ENCODE peak calls at places on chromosomes 13 and 19, in four cellular contexts. Z is suprapubic skin, E is SK-N-SH, M is tibial nerve. D is an unnamed sample.

GRCh38 chr13:91564422-91564821 is 166.0 kb downstream of the GPC5 start:
- DNase-seq in M (no peak), Z (no peak), E (peak; percentile 28), D (no peak)

GRCh38 chr13:83377486-83377885 is 504.8 kb downstream of the SLITRK1 start:
- DNase-seq in M (no peak), Z (no peak), E (no peak), D (no peak)

GRCh38 chr13:39297664-39298171 is 259.5 kb downstream of the NHLRC3 start:
- DNase-seq in E (no peak), Z (no peak), M (no peak), D (no peak)

GRCh38 chr19:15506074-15506565 is 2.2 kb upstream of the CYP4F22 start:
- DNase-seq in Z (no peak), E (no peak), M (no peak), D (no peak)

GRCh38 chr13:74040200-74040599 is 94.0 kb downstream of the KLF12 start:
- DNase-seq in M (peak; percentile 25), Z (no peak), E (peak; percentile 55), D (no peak)

GRCh38 chr19:6220385-6221191 is 59.2 kb downstream of the MLLT1 start:
- DNase-seq in E (no peak), M (peak; percentile 51), Z (peak; percentile 89), D (no peak)

GRCh38 chr19:17883627-17884413 is 12.1 kb downstream of the SLC5A5 start:
- DNase-seq in Z (no peak), M (no peak), E (peak; percentile 77), D (no peak)

GRCh38 chr19:40005670-40006272 is 8.9 kb downstream of the ZNF546 start:
- DNase-seq in M (no peak), E (no peak), Z (no peak), D (no peak)

GRCh38 chr19:15374796-15375440 is 4.7 kb downstream of the AKAP8 start:
- DNase-seq in M (no peak), E (peak; percentile 43), Z (no peak), D (no peak)

GRCh38 chr19:38917921-38918491 is 6.0 kb upstream of the CCER2 start:
- DNase-seq in E (peak; percentile 65), Z (no peak), M (no peak), D (no peak)

GRCh38 chr19:47210689-47211316 is 20.2 kb downstream of the BBC3 start:
- DNase-seq in E (peak; percentile 74), Z (peak; percentile 93), M (peak; percentile 85), D (peak; percentile 93)

GRCh38 chr19:41599175-41599966 is 23.4 kb downstream of the CEACAM21 start:
- DNase-seq in M (no peak), Z (no peak), E (no peak), D (no peak)

GRCh38 chr13:103859952-103860351 is 793.7 kb upstream of the SLC10A2 start:
- DNase-seq in M (no peak), Z (no peak), E (no peak), D (no peak)

GRCh38 chr19:5801796-5802616 is 2.9 kb upstream of the NRTN start:
- DNase-seq in M (no peak), Z (no peak), E (peak; percentile 66), D (no peak)

GRCh38 chr13:48265217-48265815 is 32.3 kb downstream of the ITM2B start:
- DNase-seq in Z (no peak), E (no peak), M (no peak), D (no peak)

GRCh38 chr13:33611016-33611805 is 206.7 kb upstream of the RFC3 start:
- DNase-seq in M (peak; percentile 35), E (no peak), Z (no peak), D (peak; percentile 80)

GRCh38 chr13:87287721-87288120 is 383.4 kb upstream of the SLITRK5 start:
- DNase-seq in M (no peak), E (no peak), Z (no peak), D (no peak)

GRCh38 chr19:1482361-1483066 is 3.5 kb upstream of the C19orf25 start:
- DNase-seq in Z (no peak), M (no peak), E (peak; percentile 51), D (no peak)

GRCh38 chr13:30148171-30148754 is 159.1 kb downstream of the KATNAL1 start:
- DNase-seq in E (no peak), M (no peak), Z (no peak), D (no peak)

GRCh38 chr13:23715762-23716235 is 145.6 kb downstream of the TNFRSF19 start:
- DNase-seq in E (no peak), M (no peak), Z (no peak), D (no peak)

GRCh38 chr19:4713384-4713951 is 10.2 kb downstream of the DPP9 start:
- DNase-seq in M (peak; percentile 76), E (peak; percentile 43), Z (peak; percentile 93), D (peak; percentile 90)

GRCh38 chr19:44024900-44025216 is 321 bp upstream of the ZNF222 start:
- DNase-seq in E (no peak), Z (no peak), M (no peak), D (no peak)

GRCh38 chr19:2618611-2619010 is 83.9 kb downstream of the GNG7 start:
- DNase-seq in E (no peak), M (no peak), Z (no peak), D (peak; percentile 83)

GRCh38 chr19:40403262-40403984 is 9.8 kb downstream of the PRX start:
- DNase-seq in Z (peak; percentile 96), E (peak; percentile 98), M (peak; percentile 82), D (peak; percentile 95)

GRCh38 chr13:60662595-60662994 is 265.6 kb downstream of the TDRD3 start:
- DNase-seq in E (no peak), M (no peak), Z (no peak), D (no peak)

GRCh38 chr13:107441279-107441678 is 774.1 kb downstream of the LIG4 start:
- DNase-seq in Z (no peak), E (no peak), M (no peak), D (no peak)

GRCh38 chr19:51566489-51567100 is 4.5 kb upstream of the ZNF175 start:
- DNase-seq in Z (no peak), M (no peak), E (no peak), D (no peak)

GRCh38 chr19:51692065-51692915 is 840 bp upstream of the SPACA6 start:
- DNase-seq in Z (peak; percentile 64), M (no peak), E (peak; percentile 24), D (no peak)

GRCh38 chr19:55536951-55537740 is at the start of gene SBK2:
- DNase-seq in M (no peak), E (peak; percentile 95), Z (no peak), D (no peak)

GRCh38 chr19:34639491-34640085 is 37.4 kb downstream of the SCGB2B2 start:
- DNase-seq in E (peak; percentile 43), Z (no peak), M (no peak), D (no peak)

GRCh38 chr19:3250675-3251074 is 26.2 kb downstream of the CELF5 start:
- DNase-seq in M (no peak), Z (no peak), E (peak; percentile 62), D (no peak)

GRCh38 chr19:13848811-13849241 is 28.1 kb upstream of the NANOS3 start:
- DNase-seq in E (no peak), Z (no peak), M (no peak), D (no peak)

GRCh38 chr19:21335721-21336120 is 6.5 kb upstream of the ZNF708 start:
- DNase-seq in Z (no peak), E (no peak), M (no peak), D (no peak)
- H3K9me3 ChIP-seq in Z (peaks cover 12% of the 10 kb centered on the region), E (no peaks in the 10 kb centered on the region), M (peaks cover 51% of the 10 kb centered on the region), D (peaks cover 32% of the 10 kb centered on the region)

DNA sequence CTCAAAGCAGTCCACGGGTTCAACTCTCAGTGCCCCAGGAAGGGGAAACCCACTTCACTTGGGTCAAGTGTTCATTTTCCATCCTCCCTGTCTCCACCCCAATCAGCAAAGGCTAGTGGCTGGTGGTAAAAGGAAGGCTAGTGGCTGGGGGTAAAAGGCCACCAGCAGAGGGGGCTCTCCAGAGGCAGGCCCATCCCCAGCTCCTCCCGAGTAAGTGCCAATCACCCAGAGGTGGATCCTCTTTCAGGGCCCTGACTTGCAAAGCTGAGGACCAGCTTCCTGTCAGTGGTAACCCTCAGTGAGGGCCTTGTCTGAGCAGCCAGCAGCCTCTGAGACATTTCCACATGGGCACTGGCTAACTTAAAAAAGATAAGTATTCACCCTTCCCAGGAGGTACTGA is 22.0 kb upstream of the TPT1 start:
- DNase-seq in Z (no peak), E (no peak), M (no peak), D (no peak)
- TF ChIP-seq CTCF in Z (no peak), E (no peak), M (no peak), D (no peak)

GRCh38 chr13:98619556-98619955 is 42.6 kb upstream of the STK24 start:
- DNase-seq in Z (no peak), E (no peak), M (no peak), D (no peak)
- H3K27ac ChIP-seq in Z (no peak overlapping the region), E (no peak overlapping the region), M (no peak overlapping the region), D (no peak overlapping the region)

GRCh38 chr13:80527400-80527799 is 186.5 kb upstream of the SPRY2 start:
- DNase-seq in M (no peak), E (peak; percentile 46), Z (no peak), D (no peak)
- H3K9me3 ChIP-seq in M (peaks cover 9% of the 10 kb centered on the region), E (no peaks in the 10 kb centered on the region), Z (peaks cover 3% of the 10 kb centered on the region), D (peaks cover 4% of the 10 kb centered on the region)

GRCh38 chr19:10505583-10506229 is 2.5 kb upstream of the KEAP1 start:
- DNase-seq in Z (peak; percentile 91), E (peak; percentile 73), M (peak; percentile 64), D (peak; percentile 85)

GRCh38 chr19:10501971-10502523 is 1.1 kb downstream of the KEAP1 start:
- DNase-seq in E (peak; percentile 90), Z (peak; percentile 87), M (peak; percentile 55), D (peak; percentile 86)

GRCh38 chr19:10502524-10503001 is 593 bp downstream of the KEAP1 start:
- DNase-seq in M (peak; percentile 90), E (peak; percentile 94), Z (peak; percentile 97), D (peak; percentile 73)

GRCh38 chr19:10500247-10500592 is 2.9 kb downstream of the KEAP1 start:
- DNase-seq in E (no peak), Z (no peak), M (no peak), D (no peak)

DNA sequence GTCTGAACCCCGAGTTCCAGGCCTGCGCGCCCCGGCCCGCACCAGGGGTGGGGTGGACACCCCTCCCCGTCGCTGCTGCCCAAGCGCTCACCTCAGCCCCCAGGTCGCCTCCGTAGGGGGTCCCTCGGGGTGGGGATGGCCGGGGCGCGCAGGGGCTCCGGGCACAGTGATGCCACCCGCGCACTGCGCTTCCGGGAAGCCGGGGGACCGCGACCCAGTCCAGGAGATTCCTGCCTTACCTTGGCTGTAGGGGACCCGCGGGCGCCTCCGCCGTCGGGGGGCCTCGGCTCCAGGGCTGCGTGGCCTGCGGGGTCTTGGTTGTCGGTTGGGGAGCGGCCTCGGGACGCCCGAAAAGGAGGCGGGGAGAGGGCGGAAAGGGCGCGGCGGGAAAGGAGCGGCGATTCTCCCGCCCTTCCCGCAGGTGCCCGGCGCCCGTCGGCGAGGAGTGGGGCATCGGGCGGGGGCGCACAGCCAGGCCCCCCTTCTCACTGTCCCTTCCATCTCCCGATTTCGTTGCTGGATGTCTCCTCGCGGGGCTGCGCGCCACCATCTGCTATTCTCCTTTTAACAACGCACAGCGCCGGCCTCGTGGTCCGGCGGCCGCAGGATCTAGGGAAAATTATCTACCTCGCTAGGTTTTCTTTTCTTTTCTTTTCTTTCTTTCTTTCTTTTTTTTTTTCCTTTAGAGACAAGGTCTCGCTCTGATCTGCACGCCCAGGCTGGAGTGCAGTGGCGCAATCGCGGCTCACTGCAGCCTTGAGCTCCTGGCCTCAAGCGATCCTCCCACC is at the start of gene KEAP1:
- DNase-seq in E (peak; percentile 84), Z (no peak), M (no peak), D (no peak)
- TF ChIP-seq CTCF in E (no peak), Z (no peak), M (no peak), D (no peak)

D was measured in ascending aorta.